ENCODE peak calls at places on chromosomes 12 and 14, in five cellular contexts. G is left kidney, M is foreskin fibroblast, F is nucleus accumbens, R is AG10803. C is an unnamed sample.

GRCh38 chr12:71208053-71208685 is 50.4 kb upstream of the TSPAN8 start:
- DNase-seq in G (no peak), M (peak; percentile 5), F (no peak), R (no peak), C (no peak)

GRCh38 chr12:131872154-131873046 is 22.0 kb upstream of the ULK1 start:
- DNase-seq in G (no peak), M (peak; percentile 96), F (no peak), R (peak; percentile 83), C (no peak)

GRCh38 chr12:64618953-64619590 is 8.8 kb downstream of the RASSF3 start:
- DNase-seq in G (no peak), M (peak; percentile 87), F (no peak), R (peak; percentile 80), C (no peak)

GRCh38 chr14:51302319-51303030 is 62.4 kb downstream of the TMX1 start:
- DNase-seq in G (no peak), M (peak; percentile 52), F (no peak), R (peak; percentile 55), C (no peak)

GRCh38 chr14:53882684-53883083 is 73.9 kb downstream of the BMP4 start:
- DNase-seq in G (no peak), M (no peak), F (no peak), R (no peak), C (no peak)

GRCh38 chr12:54650409-54650808 is 2.2 kb upstream of the DCD start:
- DNase-seq in G (no peak), M (peak; percentile 3), F (no peak), R (no peak), C (no peak)

GRCh38 chr14:33680873-33681272 is 270.0 kb downstream of the EGLN3 start:
- DNase-seq in G (no peak), M (no peak), F (no peak), R (no peak), C (no peak)

GRCh38 chr12:131456301-131457027 is 254.4 kb upstream of the SFSWAP start:
- DNase-seq in G (no peak), M (no peak), F (no peak), R (no peak), C (no peak)

GRCh38 chr14:72549848-72550247 is 344.1 kb downstream of the DPF3 start:
- DNase-seq in G (no peak), M (no peak), F (no peak), R (peak; percentile 13), C (no peak)

GRCh38 chr14:58823309-58823708 is 185.5 kb downstream of the DACT1 start:
- DNase-seq in G (no peak), M (no peak), F (no peak), R (no peak), C (no peak)

GRCh38 chr12:120581998-120582397 is 796 bp upstream of the POP5 start:
- DNase-seq in G (no peak), M (no peak), F (no peak), R (no peak), C (no peak)

GRCh38 chr12:89951050-89951693 is 242.5 kb upstream of the ATP2B1 start:
- DNase-seq in G (no peak), M (peak; percentile 87), F (no peak), R (peak; percentile 32), C (no peak)

GRCh38 chr12:108854453-108855283 is 2.7 kb downstream of the SSH1 start:
- DNase-seq in G (no peak), M (peak; percentile 97), F (no peak), R (peak; percentile 98), C (no peak)

GRCh38 chr12:93002278-93003054 is 73.4 kb upstream of the EEA1 start:
- DNase-seq in G (no peak), M (peak; percentile 81), F (no peak), R (peak; percentile 94), C (no peak)

GRCh38 chr12:91326043-91327027 is 143.7 kb upstream of the DCN start:
- DNase-seq in G (peak; percentile 81), M (peak; percentile 83), F (no peak), R (peak; percentile 71), C (peak; percentile 59)

GRCh38 chr14:60931206-60931605 is 49.7 kb downstream of the TRMT5 start:
- DNase-seq in G (no peak), M (peak; percentile 14), F (no peak), R (no peak), C (no peak)

GRCh38 chr12:110282956-110283817 is 2.1 kb downstream of the ATP2A2 start:
- DNase-seq in G (no peak), M (peak; percentile 22), F (no peak), R (peak; percentile 53), C (no peak)

GRCh38 chr14:101499080-101499479 is 62.2 kb upstream of the DIO3 start:
- DNase-seq in G (no peak), M (no peak), F (no peak), R (no peak), C (no peak)

GRCh38 chr12:102917026-102917787 is at the start of gene PAH:
- DNase-seq in G (peak; percentile 46), M (no peak), F (no peak), R (no peak), C (no peak)

GRCh38 chr14:64059454-64060198 is 206.8 kb downstream of the SYNE2 start:
- DNase-seq in G (no peak), M (no peak), F (no peak), R (no peak), C (no peak)

GRCh38 chr12:121524196-121524930 is 56.5 kb downstream of the KDM2B start:
- DNase-seq in G (peak; percentile 71), M (peak; percentile 29), F (peak; percentile 27), R (no peak), C (peak; percentile 55)

GRCh38 chr12:105278043-105278697 is 42.2 kb upstream of the APPL2 start:
- DNase-seq in G (peak; percentile 4), M (peak; percentile 56), F (no peak), R (peak; percentile 54), C (no peak)

GRCh38 chr14:52360831-52361230 is 46.7 kb downstream of the PTGER2 start:
- DNase-seq in G (peak; percentile 26), M (peak; percentile 24), F (no peak), R (peak; percentile 26), C (no peak)

GRCh38 chr12:59004466-59004865 is 84.2 kb upstream of the LRIG3 start:
- DNase-seq in G (no peak), M (peak; percentile 51), F (no peak), R (peak; percentile 40), C (no peak)

GRCh38 chr14:71238835-71239234 is 331.6 kb downstream of the PCNX1 start:
- DNase-seq in G (no peak), M (no peak), F (no peak), R (no peak), C (no peak)

GRCh38 chr12:6697584-6698351 is 2.8 kb downstream of the PIANP start:
- DNase-seq in G (peak; percentile 79), M (peak; percentile 86), F (no peak), R (peak; percentile 62), C (peak; percentile 21)